ENCODE peak calls at places on chromosomes 1 and 21, in six cellular contexts. I is pancreas, O is tibial artery, W is IMR-90, R is lung, D is K562. G is an unnamed sample. For H3K9me3 and H3K27me3, the result is how much of the 10 kb centered on the place peaks cover.

GRCh38 chr21:45129231-45129923 is 55.0 kb downstream of the ADARB1 start:
- DNase-seq in I (no peak), O (no peak), W (peak), R (no peak), D (peak), G (peak)

GRCh38 chr1:38064232-38064903 is 17.8 kb upstream of the POU3F1 start:
- DNase-seq in I (no peak), O (no peak), W (peak), R (no peak), D (peak), G (no peak)

GRCh38 chr1:36464605-36465393 is 615 bp upstream of the MRPS15 start:
- DNase-seq in I (no peak), O (no peak), W (peak), R (no peak), D (no peak), G (no peak)

GRCh38 chr1:9196129-9197040 is 38.2 kb upstream of the H6PD start:
- DNase-seq in I (no peak), O (peak), W (peak), R (peak), D (peak), G (peak)

GRCh38 chr1:231550448-231550781 is 21.9 kb downstream of the TSNAX start:
- DNase-seq in I (no peak), O (no peak), W (no peak), R (no peak), D (peak), G (no peak)

GRCh38 chr1:206001476-206001888 is 1.7 kb downstream of the RAB7B start:
- DNase-seq in I (no peak), O (peak), W (peak), R (peak), D (peak), G (no peak)

GRCh38 chr21:22631066-22631465 is 1632.9 kb downstream of the NCAM2 start:
- DNase-seq in I (no peak), O (no peak), W (no peak), R (no peak), D (no peak), G (no peak)

GRCh38 chr1:158931055-158931737 is at the start of gene PYHIN1:
- DNase-seq in I (no peak), O (no peak), W (no peak), R (no peak), D (no peak), G (no peak)

GRCh38 chr1:24100945-24101737 is 10.8 kb downstream of the MYOM3 start:
- DNase-seq in I (peak), O (no peak), W (no peak), R (no peak), D (no peak), G (no peak)

GRCh38 chr1:159132271-159132881 is 39.0 kb upstream of the CADM3 start:
- DNase-seq in I (peak), O (peak), W (peak), R (peak), D (peak), G (peak)

DNA sequence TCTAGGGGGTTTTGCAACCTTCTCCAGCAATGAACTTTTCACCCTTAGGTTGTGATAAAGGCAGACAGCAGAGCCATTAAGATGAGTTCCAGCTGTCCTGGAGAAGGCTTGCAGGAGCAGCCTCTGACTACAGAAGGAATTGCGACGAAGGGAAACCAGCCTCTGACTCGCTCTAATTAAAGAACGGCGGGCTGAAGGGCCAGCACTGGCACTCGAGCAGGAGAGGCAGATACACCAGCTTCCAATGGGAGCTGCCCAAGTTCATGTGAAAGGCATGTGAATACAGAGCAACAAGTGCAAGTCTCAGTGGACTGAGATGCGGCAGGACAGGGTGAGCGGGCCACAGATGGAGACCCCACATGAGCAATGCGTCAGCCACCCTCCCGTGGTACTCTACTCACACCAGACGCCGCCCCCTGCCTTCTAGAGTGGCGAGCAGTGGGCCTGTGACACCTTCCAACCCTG is 15.7 kb downstream of the RCC2 start:
- DNase-seq in I (no peak), O (no peak), W (peak), R (no peak), D (no peak), G (no peak)
- H3K9me3 ChIP-seq in I (under half), O (under half), W (under half), R (under half), D (under half), G (under half)

GRCh38 chr1:20237646-20238045 is 51.3 kb upstream of the PLA2G2C start:
- DNase-seq in I (no peak), O (no peak), W (no peak), R (no peak), D (no peak), G (no peak)

GRCh38 chr1:20240012-20240411 is 50.7 kb upstream of the VWA5B1 start:
- DNase-seq in I (no peak), O (no peak), W (no peak), R (no peak), D (no peak), G (no peak)

DNA sequence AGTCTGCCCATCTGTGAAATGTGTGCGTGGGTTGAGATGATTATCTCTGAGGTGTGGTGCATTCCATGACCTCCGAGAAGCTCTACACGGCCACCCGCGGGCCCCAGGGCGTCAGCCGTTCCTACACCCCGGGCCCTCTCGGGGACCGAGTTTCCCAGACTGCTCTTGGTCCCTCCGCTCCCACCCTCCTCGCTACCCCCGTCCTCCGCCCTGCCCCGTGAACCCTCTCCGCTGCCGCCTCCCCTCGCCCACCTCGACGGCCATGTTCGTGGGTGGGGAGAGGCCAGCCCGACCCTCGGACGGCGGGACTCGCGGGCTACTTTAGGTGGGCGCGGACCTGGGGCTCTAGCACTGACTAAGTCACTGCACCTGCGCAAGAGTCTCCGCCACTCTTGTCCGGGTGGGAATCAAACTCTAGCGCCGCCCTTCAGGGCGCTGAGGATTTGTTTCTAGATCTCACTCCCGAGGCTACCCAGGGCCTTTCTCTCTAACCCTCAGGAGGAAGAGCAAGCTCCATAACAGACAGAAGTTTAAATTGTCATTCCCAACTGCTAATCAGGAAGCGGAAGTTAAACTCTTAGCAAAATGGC is 47.7 kb upstream of the VWA5B1 start:
- DNase-seq in I (no peak), O (no peak), W (no peak), R (no peak), D (peak), G (no peak)
- TF ChIP-seq CTCF in I (no peak), O (no peak), W (no peak), R (no peak), D (peak), G (no peak)

DNA sequence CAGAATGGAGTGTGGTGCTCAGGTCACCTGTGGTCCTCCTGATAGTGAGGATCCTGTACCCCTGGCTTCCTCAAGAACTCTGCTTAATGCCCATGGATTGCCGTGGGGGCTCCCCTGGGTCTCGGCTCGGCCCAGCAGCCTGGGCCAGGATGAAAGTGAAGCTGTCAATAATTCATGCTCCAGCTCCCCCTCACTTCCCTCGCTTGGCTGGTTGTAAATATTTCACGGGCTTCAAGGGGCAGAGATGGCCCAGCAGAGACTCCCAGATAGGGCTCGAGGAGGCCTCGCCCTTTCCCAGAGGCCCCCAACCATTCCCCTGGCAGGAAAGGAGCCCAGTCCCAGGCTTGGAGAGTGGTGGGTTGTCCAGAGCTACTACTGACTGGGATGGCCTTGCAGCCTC is 42.7 kb upstream of the KCNA10 start:
- DNase-seq in I (no peak), O (no peak), W (no peak), R (no peak), D (no peak), G (no peak)
- H3K27me3 ChIP-seq in I (under half), O (under half), W (under half), R (under half), D (under half), G (under half)

DNA sequence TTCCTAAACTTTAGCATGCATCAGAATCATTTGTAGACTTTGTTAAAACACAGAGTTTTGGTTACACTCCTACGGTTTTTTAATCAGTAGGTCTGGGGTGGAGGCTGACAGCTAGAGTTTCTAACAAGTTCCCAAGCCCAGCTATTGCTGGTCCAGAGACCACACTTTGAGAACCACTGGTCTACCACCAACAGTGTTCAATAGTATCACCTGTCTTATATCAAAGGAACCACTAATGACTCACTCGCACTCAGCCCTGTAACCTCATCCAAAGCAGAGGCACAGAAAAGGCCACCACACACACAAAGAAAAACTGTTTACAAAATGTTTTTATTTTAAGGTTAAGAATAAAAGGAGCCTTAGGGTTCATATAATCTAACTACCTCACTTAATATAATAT is 68.7 kb downstream of the HIVEP3 start:
- DNase-seq in I (no peak), O (no peak), W (no peak), R (no peak), D (no peak), G (no peak)
- H3K9me3 ChIP-seq in I (under half), O (under half), W (under half), R (under half), D (under half), G (under half)

G was measured in gastrocnemius medialis.